ENCODE peak calls at places on chromosomes 11 and 22, in four cellular contexts. One of them, this sample, is unnamed.

GRCh38 chr22:24474221-24474620 is 20.9 kb upstream of the UPB1 start:
- DNase-seq in activated CD8-positive, alpha-beta T cell treated with anti-CD3 and anti-CD28 coated beads for 36 hours: no peak
- DNase-seq in SJCRH30: peak
- DNase-seq in AG09319: peak
- DNase-seq in this sample: peak

GRCh38 chr22:39251762-39252460 is 7.1 kb upstream of the PDGFB start:
- DNase-seq in activated CD8-positive, alpha-beta T cell treated with anti-CD3 and anti-CD28 coated beads for 36 hours: no peak
- DNase-seq in SJCRH30: no peak
- DNase-seq in AG09319: no peak
- DNase-seq in this sample: no peak

GRCh38 chr11:117144477-117145392 is 648 bp downstream of the PAFAH1B2 start:
- DNase-seq in activated CD8-positive, alpha-beta T cell treated with anti-CD3 and anti-CD28 coated beads for 36 hours: peak
- DNase-seq in SJCRH30: peak
- DNase-seq in AG09319: no peak
- DNase-seq in this sample: peak

GRCh38 chr11:117600261-117600783 is 196.7 kb downstream of the DSCAML1 start:
- DNase-seq in activated CD8-positive, alpha-beta T cell treated with anti-CD3 and anti-CD28 coated beads for 36 hours: no peak
- DNase-seq in SJCRH30: no peak
- DNase-seq in AG09319: no peak
- DNase-seq in this sample: no peak

GRCh38 chr11:17519031-17519430 is 25.2 kb downstream of the USH1C start:
- DNase-seq in activated CD8-positive, alpha-beta T cell treated with anti-CD3 and anti-CD28 coated beads for 36 hours: no peak
- DNase-seq in SJCRH30: peak
- DNase-seq in AG09319: no peak
- DNase-seq in this sample: no peak

GRCh38 chr11:94933225-94934130 is 39.9 kb downstream of the CWC15 start:
- DNase-seq in activated CD8-positive, alpha-beta T cell treated with anti-CD3 and anti-CD28 coated beads for 36 hours: no peak
- DNase-seq in SJCRH30: no peak
- DNase-seq in AG09319: peak
- DNase-seq in this sample: no peak

GRCh38 chr11:122634507-122634906 is 21.0 kb upstream of the UBASH3B start:
- DNase-seq in activated CD8-positive, alpha-beta T cell treated with anti-CD3 and anti-CD28 coated beads for 36 hours: no peak
- DNase-seq in SJCRH30: peak
- DNase-seq in AG09319: peak
- DNase-seq in this sample: no peak

GRCh38 chr11:12288934-12289666 is 88.3 kb upstream of the PARVA start:
- DNase-seq in activated CD8-positive, alpha-beta T cell treated with anti-CD3 and anti-CD28 coated beads for 36 hours: no peak
- DNase-seq in SJCRH30: peak
- DNase-seq in AG09319: no peak
- DNase-seq in this sample: no peak

GRCh38 chr22:40525250-40525884 is 111.2 kb downstream of the MRTFA start:
- DNase-seq in activated CD8-positive, alpha-beta T cell treated with anti-CD3 and anti-CD28 coated beads for 36 hours: peak
- DNase-seq in SJCRH30: peak
- DNase-seq in AG09319: no peak
- DNase-seq in this sample: no peak

This sample was measured in RWPE1.